ENCODE peak calls at places on chromosomes 3 and 15, in four cellular contexts. H, Q, O and T are unnamed samples.

GRCh38 chr3:127998596-127998995 is 53.6 kb upstream of the SEC61A1 start:
- DNase-seq in H (no peak), Q (no peak), O (no peak), T (no peak)

GRCh38 chr3:31265646-31266423 is 266.9 kb upstream of the STT3B start:
- DNase-seq in H (no peak), Q (no peak), O (no peak), T (no peak)

GRCh38 chr15:68389936-68390790 is 41.8 kb downstream of the ITGA11 start:
- DNase-seq in H (peak; percentile 28), Q (no peak), O (peak; percentile 5), T (no peak)

GRCh38 chr15:92970656-92971055 is 70.5 kb downstream of the CHD2 start:
- DNase-seq in H (no peak), Q (no peak), O (no peak), T (no peak)

GRCh38 chr3:32313723-32314473 is 75.4 kb downstream of the CMTM8 start:
- DNase-seq in H (no peak), Q (no peak), O (no peak), T (peak; percentile 40)

GRCh38 chr3:112074616-112075497 is 11.3 kb upstream of the C3orf52 start:
- DNase-seq in H (no peak), Q (no peak), O (no peak), T (no peak)

GRCh38 chr3:108175352-108175751 is 46.9 kb downstream of the IFT57 start:
- DNase-seq in H (no peak), Q (no peak), O (no peak), T (no peak)

GRCh38 chr3:12946661-12947316 is 105.4 kb upstream of the RPL32 start:
- DNase-seq in H (no peak), Q (no peak), O (no peak), T (no peak)

GRCh38 chr15:87973456-87974215 is 282.9 kb downstream of the NTRK3 start:
- DNase-seq in H (no peak), Q (peak; percentile 64), O (no peak), T (no peak)

GRCh38 chr3:128180446-128180845 is 27.2 kb downstream of the EEFSEC start:
- DNase-seq in H (no peak), Q (no peak), O (no peak), T (no peak)

GRCh38 chr3:170420307-170420821 is 1.7 kb downstream of the CLDN11 start:
- DNase-seq in H (no peak), Q (peak; percentile 50), O (peak; percentile 15), T (no peak)

GRCh38 chr3:36733162-36733696 is 31.1 kb downstream of the DCLK3 start:
- DNase-seq in H (no peak), Q (no peak), O (no peak), T (no peak)

GRCh38 chr3:178146406-178146831 is 389.8 kb upstream of the KCNMB2 start:
- DNase-seq in H (no peak), Q (peak; percentile 54), O (no peak), T (no peak)

GRCh38 chr3:11370134-11370533 is 97.9 kb downstream of the ATG7 start:
- DNase-seq in H (no peak), Q (no peak), O (no peak), T (no peak)

GRCh38 chr3:89690649-89691048 is 583.2 kb downstream of the EPHA3 start:
- DNase-seq in H (no peak), Q (no peak), O (no peak), T (no peak)

GRCh38 chr3:188341501-188341900 is 187.5 kb downstream of the LPP start:
- DNase-seq in H (peak; percentile 54), Q (no peak), O (no peak), T (no peak)

GRCh38 chr3:63364495-63364894 is 86.4 kb downstream of the SYNPR start:
- DNase-seq in H (no peak), Q (peak; percentile 42), O (no peak), T (peak; percentile 44)

GRCh38 chr3:183224581-183224980 is 28.5 kb upstream of the B3GNT5 start:
- DNase-seq in H (no peak), Q (no peak), O (no peak), T (no peak)

GRCh38 chr15:75639191-75639708 is 774 bp downstream of the IMP3 start:
- DNase-seq in H (no peak), Q (no peak), O (no peak), T (no peak)

GRCh38 chr3:17972889-17973558 is 230.6 kb upstream of the TBC1D5 start:
- DNase-seq in H (no peak), Q (no peak), O (no peak), T (no peak)

GRCh38 chr3:16300881-16301359 is 35.9 kb downstream of the OXNAD1 start:
- DNase-seq in H (no peak), Q (no peak), O (no peak), T (no peak)

GRCh38 chr15:60442763-60443162 is 36.2 kb downstream of the ICE2 start:
- DNase-seq in H (no peak), Q (no peak), O (no peak), T (no peak)

GRCh38 chr3:81352867-81353266 is 408.6 kb downstream of the GBE1 start:
- DNase-seq in H (peak; percentile 69), Q (peak; percentile 38), O (peak; percentile 16), T (peak; percentile 67)

GRCh38 chr15:40379853-40380252 is 2.7 kb upstream of the KNSTRN start:
- DNase-seq in H (peak; percentile 82), Q (no peak), O (peak; percentile 68), T (no peak)

GRCh38 chr3:15157441-15157840 is 48.6 kb upstream of the CAPN7 start:
- DNase-seq in H (no peak), Q (no peak), O (no peak), T (no peak)
- H3K27ac ChIP-seq in H (no peak overlapping the region), Q (no peak overlapping the region), O (no peak overlapping the region), T (no peak overlapping the region)

GRCh38 chr3:9346141-9346540 is 16.7 kb upstream of the THUMPD3 start:
- DNase-seq in H (no peak), Q (no peak), O (no peak), T (no peak)

GRCh38 chr3:9351709-9352126 is 11.1 kb upstream of the THUMPD3 start:
- DNase-seq in H (no peak), Q (no peak), O (no peak), T (no peak)

GRCh38 chr3:9347887-9348286 is 15.0 kb upstream of the THUMPD3 start:
- DNase-seq in H (no peak), Q (no peak), O (no peak), T (no peak)

GRCh38 chr3:9347086-9347485 is 15.8 kb upstream of the THUMPD3 start:
- DNase-seq in H (no peak), Q (no peak), O (no peak), T (no peak)

DNA sequence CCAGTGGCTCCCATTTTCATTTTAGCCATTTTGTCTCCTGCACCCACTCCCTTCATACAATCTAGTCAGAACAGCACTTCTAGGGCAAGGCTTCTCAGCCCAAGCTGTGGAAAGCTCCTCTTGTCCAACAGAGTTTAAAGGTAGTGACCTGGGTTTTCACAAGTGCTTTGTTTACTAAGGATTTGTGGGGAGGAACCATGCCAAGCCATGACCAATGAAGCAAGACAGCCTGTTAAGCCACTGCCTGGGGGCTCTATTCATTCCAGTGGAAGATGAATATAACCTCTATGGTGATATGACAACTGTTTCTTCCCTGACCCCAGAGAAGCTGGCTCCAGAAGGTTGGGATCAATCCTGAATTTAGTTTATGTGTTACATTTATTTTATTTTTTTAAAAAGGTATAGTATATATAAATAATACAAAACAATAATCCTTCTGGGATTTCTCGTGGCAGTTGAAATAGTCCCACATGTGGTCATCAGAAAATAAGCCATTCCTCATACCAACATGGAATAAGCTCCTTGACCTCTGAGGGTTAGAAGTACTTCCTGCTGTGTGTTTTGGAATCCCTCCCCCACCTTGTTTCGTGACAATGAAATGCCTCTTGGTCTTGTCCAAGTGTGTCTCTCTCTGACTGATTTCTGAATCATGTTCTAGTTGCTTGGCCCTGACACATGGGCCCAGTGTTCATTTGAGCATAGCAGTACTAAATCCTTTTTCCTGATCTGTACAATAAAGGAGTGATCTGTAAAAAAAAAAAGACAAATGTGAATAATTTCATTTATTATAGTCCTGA is 13.3 kb upstream of the THUMPD3 start:
- DNase-seq in H (peak; percentile 63), Q (peak; percentile 15), O (no peak), T (no peak)
- H3K27ac ChIP-seq in H (no peak overlapping the region), Q (no peak overlapping the region), O (no peak overlapping the region), T (no peak overlapping the region)

GRCh38 chr15:89812847-89813320 is 1.8 kb downstream of the ANPEP start:
- DNase-seq in H (no peak), Q (no peak), O (no peak), T (no peak)
- H3K27ac ChIP-seq in H (peak overlapping the region; percentile 47), Q (no peak overlapping the region), O (no peak overlapping the region), T (no peak overlapping the region)

GRCh38 chr3:138818175-138818574 is 16.6 kb downstream of the PIK3CB start:
- DNase-seq in H (no peak), Q (no peak), O (no peak), T (no peak)
- H3K27ac ChIP-seq in H (no peak overlapping the region), Q (no peak overlapping the region), O (no peak overlapping the region), T (peak overlapping the region; percentile 26)